ENCODE peak calls at places on chromosomes 2 and 18, in eight cellular contexts. B, J, P, K, W, R, O and I are unnamed samples.

GRCh38 chr2:188808921-188809320 is 165.3 kb upstream of the COL3A1 start:
- DNase-seq in B (no peak), J (no peak), P (peak; percentile 55), K (no peak), W (no peak), R (no peak), O (no peak), I (no peak)

GRCh38 chr2:237486334-237486818 is 675 bp upstream of the MLPH start:
- DNase-seq in B (no peak), J (no peak), P (peak; percentile 65), K (no peak), W (no peak), R (no peak), O (no peak), I (peak; percentile 1)

GRCh38 chr18:51447351-51447896 is 249.9 kb upstream of the MEX3C start:
- DNase-seq in B (no peak), J (no peak), P (no peak), K (no peak), W (no peak), R (peak; percentile 62), O (no peak), I (no peak)

GRCh38 chr2:66775730-66776422 is 341.0 kb downstream of the MEIS1 start:
- DNase-seq in B (no peak), J (no peak), P (no peak), K (no peak), W (no peak), R (no peak), O (no peak), I (no peak)

GRCh38 chr18:26386002-26386401 is 159.8 kb downstream of the TAF4B start:
- DNase-seq in B (no peak), J (no peak), P (peak; percentile 84), K (no peak), W (no peak), R (no peak), O (no peak), I (no peak)

GRCh38 chr2:24409166-24409565 is 48.8 kb upstream of the ITSN2 start:
- DNase-seq in B (no peak), J (no peak), P (no peak), K (no peak), W (no peak), R (no peak), O (no peak), I (no peak)

GRCh38 chr2:10079192-10079930 is 850 bp downstream of the CYS1 start:
- DNase-seq in B (no peak), J (no peak), P (peak; percentile 84), K (no peak), W (no peak), R (no peak), O (peak; percentile 36), I (no peak)

GRCh38 chr2:128635361-128635900 is 316.8 kb upstream of the HS6ST1 start:
- DNase-seq in B (no peak), J (no peak), P (peak; percentile 18), K (no peak), W (no peak), R (peak; percentile 46), O (no peak), I (peak; percentile 1)

GRCh38 chr2:69381337-69381737 is 5.7 kb downstream of the GFPT1 start:
- DNase-seq in B (no peak), J (no peak), P (peak; percentile 50), K (peak; percentile 22), W (no peak), R (no peak), O (no peak), I (no peak)

GRCh38 chr2:234025475-234025874 is 25.0 kb upstream of the SPP2 start:
- DNase-seq in B (no peak), J (no peak), P (peak; percentile 9), K (no peak), W (no peak), R (no peak), O (no peak), I (no peak)